ENCODE peak calls at places on chromosomes 3 and 15, in eight cellular contexts. S is ACHN, G is right cardiac atrium, M is T-helper 2 cell, Y is GM23248, N is GM10248, L is neuronal stem cell, X is iPS DF 19.7. H is an unnamed sample.

GRCh38 chr3:1870738-1871137 is 227.9 kb upstream of the CNTN4 start:
- DNase-seq in S (no peak), G (no peak), M (no peak), Y (no peak), N (no peak), L (no peak), X (no peak), H (no peak)

GRCh38 chr15:40097968-40098476 is 10.7 kb downstream of the BMF start:
- DNase-seq in S (no peak), G (peak), M (no peak), Y (peak), N (no peak), L (no peak), X (no peak), H (peak)

GRCh38 chr3:126124896-126125295 is 41.0 kb upstream of the SLC41A3 start:
- DNase-seq in S (no peak), G (no peak), M (no peak), Y (no peak), N (no peak), L (no peak), X (no peak), H (no peak)

GRCh38 chr15:64911317-64912186 is at the start of gene ANKDD1A:
- DNase-seq in S (peak), G (peak), M (peak), Y (peak), N (peak), L (peak), X (no peak), H (peak)

GRCh38 chr3:16468114-16469098 is 45.1 kb downstream of the RFTN1 start:
- DNase-seq in S (no peak), G (peak), M (peak), Y (no peak), N (no peak), L (no peak), X (no peak), H (no peak)

GRCh38 chr15:33226559-33227181 is 32.2 kb upstream of the FMN1 start:
- DNase-seq in S (peak), G (no peak), M (peak), Y (peak), N (no peak), L (no peak), X (no peak), H (peak)

GRCh38 chr3:159829056-159829995 is 159.3 kb upstream of the IL12A start:
- DNase-seq in S (no peak), G (peak), M (no peak), Y (peak), N (no peak), L (no peak), X (no peak), H (no peak)

GRCh38 chr3:155339052-155339451 is 45.6 kb upstream of the STRIT1 start:
- DNase-seq in S (no peak), G (no peak), M (no peak), Y (peak), N (no peak), L (no peak), X (no peak), H (no peak)

GRCh38 chr3:76523337-76523736 is 516.6 kb upstream of the ROBO2 start:
- DNase-seq in S (no peak), G (no peak), M (no peak), Y (no peak), N (no peak), L (no peak), X (no peak), H (no peak)

GRCh38 chr15:62770752-62771151 is 271.8 kb upstream of the TPM1 start:
- DNase-seq in S (peak), G (no peak), M (no peak), Y (peak), N (no peak), L (no peak), X (no peak), H (no peak)

GRCh38 chr15:59157398-59157797 is 49.2 kb upstream of the LDHAL6B start:
- DNase-seq in S (no peak), G (no peak), M (no peak), Y (no peak), N (no peak), L (no peak), X (no peak), H (no peak)

GRCh38 chr3:141388823-141389617 is 20.7 kb downstream of the ZBTB38 start:
- DNase-seq in S (no peak), G (no peak), M (peak), Y (peak), N (no peak), L (no peak), X (no peak), H (no peak)

GRCh38 chr3:175146258-175146657 is 287.1 kb downstream of the NAALADL2 start:
- DNase-seq in S (peak), G (no peak), M (no peak), Y (peak), N (no peak), L (no peak), X (no peak), H (no peak)

GRCh38 chr3:126482503-126483255 is 7.0 kb upstream of the ZXDC start:
- DNase-seq in S (no peak), G (no peak), M (no peak), Y (no peak), N (no peak), L (no peak), X (no peak), H (no peak)

GRCh38 chr3:78660958-78661357 is 1106.8 kb downstream of the ROBO1 start:
- DNase-seq in S (no peak), G (peak), M (no peak), Y (peak), N (no peak), L (no peak), X (no peak), H (peak)

GRCh38 chr3:196875258-196875657 is 7.5 kb downstream of the SENP5 start:
- DNase-seq in S (no peak), G (no peak), M (no peak), Y (no peak), N (no peak), L (no peak), X (no peak), H (no peak)

GRCh38 chr15:58136731-58137130 is 1.4 kb upstream of the AQP9 start:
- DNase-seq in S (no peak), G (no peak), M (no peak), Y (peak), N (no peak), L (no peak), X (no peak), H (no peak)

GRCh38 chr3:42493126-42493797 is 9.2 kb upstream of the VIPR1 start:
- DNase-seq in S (no peak), G (no peak), M (no peak), Y (no peak), N (no peak), L (no peak), X (no peak), H (no peak)

GRCh38 chr3:105518806-105519418 is 152.2 kb downstream of the ALCAM start:
- DNase-seq in S (peak), G (no peak), M (peak), Y (peak), N (peak), L (peak), X (peak), H (peak)

GRCh38 chr3:95228416-95228815 is 1165.6 kb downstream of the NSUN3 start:
- DNase-seq in S (no peak), G (no peak), M (no peak), Y (no peak), N (no peak), L (no peak), X (no peak), H (no peak)

GRCh38 chr3:50194903-50195500 is 3.6 kb downstream of the GNAT1 start:
- DNase-seq in S (no peak), G (no peak), M (no peak), Y (peak), N (peak), L (no peak), X (no peak), H (no peak)

GRCh38 chr3:13823692-13824091 is 56.2 kb downstream of the WNT7A start:
- DNase-seq in S (no peak), G (no peak), M (no peak), Y (no peak), N (no peak), L (no peak), X (no peak), H (no peak)

GRCh38 chr3:42745291-42745745 is 27.7 kb downstream of the CCDC13 start:
- DNase-seq in S (no peak), G (no peak), M (no peak), Y (no peak), N (no peak), L (no peak), X (no peak), H (no peak)

GRCh38 chr3:155390361-155390760 is 96.9 kb upstream of the STRIT1 start:
- DNase-seq in S (no peak), G (no peak), M (no peak), Y (no peak), N (no peak), L (no peak), X (no peak), H (no peak)

GRCh38 chr3:188948658-188949400 is 222.9 kb upstream of the TPRG1 start:
- DNase-seq in S (peak), G (peak), M (no peak), Y (peak), N (no peak), L (no peak), X (no peak), H (peak)

GRCh38 chr3:146975476-146975875 is 370.3 kb upstream of the PLSCR5 start:
- DNase-seq in S (no peak), G (no peak), M (no peak), Y (no peak), N (no peak), L (no peak), X (no peak), H (no peak)

GRCh38 chr3:186965141-186965879 is 35.0 kb downstream of the ST6GAL1 start:
- DNase-seq in S (no peak), G (peak), M (peak), Y (no peak), N (peak), L (no peak), X (no peak), H (peak)

GRCh38 chr15:35697549-35698299 is 151.8 kb upstream of the DPH6 start:
- DNase-seq in S (peak), G (peak), M (no peak), Y (peak), N (no peak), L (peak), X (no peak), H (no peak)

GRCh38 chr3:172536505-172536904 is 13.3 kb upstream of the TNFSF10 start:
- DNase-seq in S (no peak), G (no peak), M (no peak), Y (no peak), N (no peak), L (no peak), X (no peak), H (no peak)

GRCh38 chr15:96243701-96244100 is 86.8 kb upstream of the NR2F2 start:
- DNase-seq in S (no peak), G (no peak), M (no peak), Y (no peak), N (no peak), L (no peak), X (no peak), H (no peak)

GRCh38 chr3:67791620-67792019 is 137.2 kb upstream of the SUCLG2 start:
- DNase-seq in S (no peak), G (no peak), M (no peak), Y (no peak), N (no peak), L (no peak), X (no peak), H (no peak)

GRCh38 chr3:40996382-40996781 is 202.9 kb upstream of the CTNNB1 start:
- DNase-seq in S (no peak), G (no peak), M (no peak), Y (no peak), N (no peak), L (no peak), X (peak), H (no peak)

GRCh38 chr15:33067456-33067855 is 127.1 kb downstream of the FMN1 start:
- DNase-seq in S (no peak), G (no peak), M (no peak), Y (peak), N (no peak), L (no peak), X (no peak), H (no peak)

GRCh38 chr15:63288778-63289378 is 11.5 kb downstream of the APH1B start:
- DNase-seq in S (peak), G (no peak), M (peak), Y (peak), N (peak), L (no peak), X (no peak), H (no peak)

GRCh38 chr15:92877000-92877399 is 23.1 kb upstream of the CHD2 start:
- DNase-seq in S (no peak), G (no peak), M (no peak), Y (no peak), N (no peak), L (no peak), X (no peak), H (no peak)

GRCh38 chr15:34366271-34367043 is 539 bp downstream of the LPCAT4 start:
- DNase-seq in S (peak), G (peak), M (peak), Y (peak), N (peak), L (peak), X (peak), H (peak)

GRCh38 chr3:122146466-122146865 is 37.0 kb upstream of the CASR start:
- DNase-seq in S (no peak), G (no peak), M (peak), Y (no peak), N (peak), L (no peak), X (no peak), H (no peak)

GRCh38 chr3:72818092-72818721 is 30.0 kb downstream of the SHQ1 start:
- DNase-seq in S (peak), G (no peak), M (no peak), Y (peak), N (no peak), L (no peak), X (no peak), H (peak)

GRCh38 chr3:23112491-23112890 is 90.6 kb upstream of the UBE2E2 start:
- DNase-seq in S (no peak), G (peak), M (no peak), Y (no peak), N (no peak), L (no peak), X (no peak), H (no peak)